ENCODE peak calls at places on chromosomes 7 and 10, in eight cellular contexts. P, F, C, X, J, O, N and W are unnamed samples.

GRCh38 chr10:28432210-28432676 is 100.7 kb upstream of the WAC start:
- DNase-seq in O (peak; percentile 86), C (peak; percentile 17), F (peak; percentile 61), P (peak; percentile 70), X (peak; percentile 29), N (peak; percentile 83), J (peak; percentile 77), W (peak; percentile 66)

GRCh38 chr7:130227883-130228575 is 20.4 kb downstream of the SSMEM1 start:
- DNase-seq in P (no peak), F (no peak), J (no peak), X (no peak), C (no peak), N (peak; percentile 9), O (no peak), W (no peak)

GRCh38 chr7:2795906-2796305 is 48.2 kb downstream of the GNA12 start:
- DNase-seq in O (no peak), X (no peak), C (no peak), F (no peak), P (no peak), N (no peak), J (peak; percentile 46), W (no peak)

GRCh38 chr10:52631648-52632047 is 140.9 kb downstream of the MBL2 start:
- DNase-seq in O (no peak), N (no peak), C (no peak), J (no peak), P (no peak), F (no peak), X (no peak), W (no peak)

GRCh38 chr7:44622342-44623151 is 16.1 kb downstream of the OGDH start:
- DNase-seq in C (no peak), J (no peak), P (no peak), O (no peak), F (no peak), N (no peak), X (no peak), W (no peak)

GRCh38 chr10:132877473-132877872 is 64.9 kb downstream of the CFAP46 start:
- DNase-seq in C (no peak), F (no peak), O (peak; percentile 22), X (no peak), N (no peak), P (no peak), J (peak; percentile 8), W (no peak)

GRCh38 chr7:73851410-73852338 is 9.3 kb upstream of the TMEM270 start:
- DNase-seq in C (no peak), F (no peak), N (no peak), X (peak; percentile 61), P (peak; percentile 92), J (no peak), O (no peak), W (no peak)

GRCh38 chr10:119331031-119331430 is 123.7 kb downstream of the GRK5 start:
- DNase-seq in N (no peak), X (no peak), P (no peak), J (no peak), F (peak; percentile 46), O (no peak), C (no peak), W (peak; percentile 69)

GRCh38 chr7:12683678-12684077 is 3.8 kb upstream of the ARL4A start:
- DNase-seq in X (no peak), O (no peak), P (no peak), F (no peak), J (no peak), C (no peak), N (no peak), W (no peak)

GRCh38 chr10:131094406-131095108 is 217.0 kb downstream of the TCERG1L start:
- DNase-seq in X (peak; percentile 59), O (no peak), P (peak; percentile 18), F (no peak), C (no peak), J (no peak), N (no peak), W (no peak)

GRCh38 chr7:82105463-82105862 is 335.6 kb upstream of the HGF start:
- DNase-seq in N (no peak), P (peak; percentile 41), O (no peak), J (no peak), X (no peak), C (no peak), F (no peak), W (no peak)

GRCh38 chr10:88149906-88150305 is 286.5 kb downstream of the PTEN start:
- DNase-seq in P (no peak), N (no peak), F (no peak), C (no peak), O (no peak), J (no peak), X (no peak), W (no peak)

GRCh38 chr10:88154596-88155250 is 291.3 kb downstream of the PTEN start:
- DNase-seq in X (peak; percentile 63), N (no peak), F (no peak), O (no peak), J (no peak), P (no peak), C (no peak), W (no peak)

GRCh38 chr10:88150338-88150737 is 286.9 kb downstream of the PTEN start:
- DNase-seq in C (no peak), O (no peak), N (no peak), P (no peak), J (no peak), F (no peak), X (no peak), W (no peak)

GRCh38 chr10:88156341-88156740 is 292.9 kb downstream of the PTEN start:
- DNase-seq in N (no peak), O (no peak), P (no peak), F (no peak), J (no peak), X (no peak), C (no peak), W (no peak)

GRCh38 chr10:88152720-88153119 is 289.3 kb downstream of the PTEN start:
- DNase-seq in X (no peak), J (no peak), F (no peak), O (no peak), P (peak; percentile 28), N (no peak), C (no peak), W (no peak)
- H3K4me1 ChIP-seq in X (peaks cover 5% of the 10 kb centered on the region), J (peaks cover 6% of the 10 kb centered on the region), F (peaks cover 4% of the 10 kb centered on the region), O (no peaks in the 10 kb centered on the region), P (no peaks in the 10 kb centered on the region), N (no peaks in the 10 kb centered on the region), C (peaks cover 4% of the 10 kb centered on the region), W (peaks cover 11% of the 10 kb centered on the region)

DNA sequence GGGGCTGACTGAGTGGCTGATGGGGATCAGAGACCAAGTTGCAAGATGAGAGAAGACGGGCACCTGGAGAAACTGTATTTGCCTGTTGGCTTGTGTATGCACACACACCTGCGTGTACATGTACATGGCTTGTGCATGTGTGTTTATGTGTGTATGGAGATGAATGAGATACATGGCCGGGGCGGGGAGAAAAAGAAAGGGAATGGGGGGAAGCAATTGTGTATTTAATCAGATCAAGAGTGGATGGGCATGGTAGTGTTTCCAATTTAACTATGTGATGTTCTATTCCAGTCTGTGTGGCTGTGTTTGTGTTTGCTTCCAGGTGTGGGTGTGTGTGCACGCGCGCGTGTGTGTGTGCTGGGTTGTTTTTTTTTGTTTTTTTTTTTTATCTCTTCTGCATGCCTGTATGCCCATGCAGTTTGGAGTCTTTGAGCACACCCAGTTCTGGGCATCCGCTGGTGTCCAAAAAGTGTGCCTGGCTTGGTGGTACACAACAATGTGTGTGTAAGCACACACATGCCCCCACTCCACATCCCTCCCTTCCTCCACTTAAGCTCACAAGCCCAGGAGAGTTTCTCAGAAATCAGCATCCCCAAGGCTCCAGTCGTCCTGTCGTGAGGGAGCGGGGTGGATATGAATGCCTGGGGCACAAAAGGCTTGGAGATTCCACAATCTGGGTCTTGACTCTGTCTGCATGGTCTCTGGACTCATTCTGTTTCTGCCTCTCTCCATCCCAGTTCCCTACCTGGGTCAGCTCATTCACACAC is 2.5 kb upstream of the VGF start:
- DNase-seq in C (no peak), X (no peak), J (no peak), O (peak; percentile 47), F (no peak), N (no peak), P (no peak), W (no peak)
- H3K4me3 ChIP-seq in C (no peak overlapping the region), X (no peak overlapping the region), J (no peak overlapping the region), O (no peak overlapping the region), F (no peak overlapping the region), N (peak overlapping the region; percentile 23), P (no peak overlapping the region), W (no peak overlapping the region)

GRCh38 chr7:17123020-17123419 is 175.4 kb upstream of the AHR start:
- DNase-seq in F (no peak), N (no peak), X (no peak), O (no peak), P (no peak), C (no peak), J (no peak), W (no peak)
- H3K4me1 ChIP-seq in F (no peaks in the 10 kb centered on the region), N (no peaks in the 10 kb centered on the region), X (no peaks in the 10 kb centered on the region), O (no peaks in the 10 kb centered on the region), P (no peaks in the 10 kb centered on the region), C (peaks cover 5% of the 10 kb centered on the region), J (no peaks in the 10 kb centered on the region), W (no peaks in the 10 kb centered on the region)

GRCh38 chr7:135251502-135252327 is 18.1 kb downstream of the STRA8 start:
- DNase-seq in N (no peak), P (no peak), C (no peak), F (no peak), X (no peak), J (peak; percentile 27), O (no peak), W (no peak)

GRCh38 chr7:135258585-135258984 is 24.9 kb downstream of the STRA8 start:
- DNase-seq in O (no peak), N (no peak), X (no peak), J (no peak), P (no peak), C (no peak), F (no peak), W (no peak)

GRCh38 chr7:135257790-135258189 is 24.2 kb downstream of the STRA8 start:
- DNase-seq in J (no peak), F (no peak), N (no peak), P (no peak), O (no peak), X (no peak), C (no peak), W (no peak)

GRCh38 chr7:135249901-135250300 is 16.3 kb downstream of the STRA8 start:
- DNase-seq in P (no peak), F (no peak), X (no peak), C (no peak), O (peak; percentile 26), N (no peak), J (peak; percentile 21), W (no peak)

DNA sequence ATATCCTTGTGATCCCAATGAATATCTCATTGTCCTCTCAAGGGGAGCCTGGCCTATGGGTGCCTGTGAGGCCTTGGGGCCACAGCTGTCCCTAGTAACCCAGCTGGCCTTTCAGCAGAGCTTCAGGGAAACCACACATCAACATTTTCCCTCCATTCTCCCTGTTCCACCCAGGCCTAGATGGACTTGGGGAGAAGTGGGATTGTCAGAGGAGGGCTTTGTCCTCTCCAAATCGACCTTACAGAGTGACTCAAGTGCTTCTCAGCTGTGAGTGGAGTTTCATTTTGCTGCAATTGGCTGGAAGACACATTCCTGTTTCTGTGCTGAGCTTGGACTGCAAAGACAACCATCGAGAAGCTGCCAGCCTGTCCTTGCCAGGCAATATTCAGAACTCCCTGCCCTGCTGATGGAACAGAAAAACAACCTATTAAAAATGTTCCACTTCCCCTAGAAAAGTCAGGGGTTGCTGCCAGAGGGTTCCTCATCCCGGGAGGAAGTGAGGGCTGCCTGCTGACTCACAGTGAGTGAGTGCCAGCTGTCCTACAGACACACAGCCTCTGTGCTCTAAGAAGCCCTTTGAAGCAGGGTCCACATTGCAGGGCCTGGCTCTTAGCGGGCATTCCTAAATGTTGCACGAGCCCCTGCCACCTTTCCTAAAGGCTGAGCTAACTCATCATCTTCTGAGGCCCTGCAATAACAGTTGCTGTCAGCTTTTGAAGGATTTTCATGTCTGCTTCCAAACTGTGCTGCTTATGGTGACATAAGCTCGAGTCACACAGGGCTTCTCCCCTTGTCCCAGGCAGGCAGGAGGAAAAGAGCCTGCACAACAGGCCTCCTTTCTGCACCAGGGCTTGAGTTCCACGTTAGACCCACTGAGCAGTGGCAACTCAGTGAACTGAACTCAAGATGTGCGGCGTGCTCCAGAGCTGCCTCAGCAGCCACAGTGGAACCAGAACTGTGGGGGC is 20.5 kb downstream of the STRA8 start:
- DNase-seq in J (peak; percentile 88), C (no peak), X (peak; percentile 51), P (peak; percentile 29), O (no peak), F (peak; percentile 87), N (no peak), W (peak; percentile 79)
- H3K4me3 ChIP-seq in J (no peak overlapping the region), C (no peak overlapping the region), X (no peak overlapping the region), P (no peak overlapping the region), O (no peak overlapping the region), F (no peak overlapping the region), N (no peak overlapping the region), W (no peak overlapping the region)